ENCODE peak calls at places on chromosomes 12 and 14, in five cellular contexts. P is endothelial cell, E is IMR-90, F is epithelial cell of proximal tubule, V is astrocyte. B is an unnamed sample.

GRCh38 chr12:49868952-49869815 is 26.3 kb upstream of the BCDIN3D start:
- DNase-seq in P (no peak), E (peak; percentile 97), F (no peak), V (peak; percentile 97), B (no peak)

GRCh38 chr12:107415066-107415465 is 270.5 kb upstream of the PWP1 start:
- DNase-seq in P (no peak), E (peak; percentile 77), F (no peak), V (peak; percentile 87), B (no peak)

GRCh38 chr14:96888593-96888992 is 91.4 kb downstream of the VRK1 start:
- DNase-seq in P (no peak), E (no peak), F (no peak), V (peak; percentile 10), B (no peak)

GRCh38 chr14:23548351-23549318 is 2.9 kb downstream of the ZFHX2 start:
- DNase-seq in P (no peak), E (peak; percentile 83), F (no peak), V (peak; percentile 56), B (no peak)

GRCh38 chr14:55152052-55152753 is 23.2 kb downstream of the LGALS3 start:
- DNase-seq in P (no peak), E (peak; percentile 81), F (no peak), V (peak; percentile 19), B (no peak)

GRCh38 chr14:50085570-50086315 is 30.6 kb downstream of the VCPKMT start:
- DNase-seq in P (no peak), E (peak; percentile 77), F (no peak), V (peak; percentile 67), B (no peak)

GRCh38 chr12:60100150-60100549 is 504.3 kb downstream of the SLC16A7 start:
- DNase-seq in P (no peak), E (peak; percentile 48), F (no peak), V (no peak), B (no peak)

GRCh38 chr12:2641209-2641608 is 153.6 kb upstream of the FKBP4 start:
- DNase-seq in P (peak; percentile 54), E (peak; percentile 30), F (no peak), V (peak; percentile 2), B (peak; percentile 44)

GRCh38 chr12:29625359-29625953 is 128.0 kb upstream of the OVCH1 start:
- DNase-seq in P (no peak), E (peak; percentile 13), F (no peak), V (peak; percentile 18), B (no peak)

GRCh38 chr12:107826276-107826675 is 51.8 kb downstream of the ASCL4 start:
- DNase-seq in P (no peak), E (no peak), F (no peak), V (no peak), B (no peak)

GRCh38 chr14:68824517-68825347 is 31.9 kb upstream of the ZFP36L1 start:
- DNase-seq in P (peak; percentile 84), E (peak; percentile 62), F (no peak), V (no peak), B (peak; percentile 90)

GRCh38 chr14:103393687-103394626 is 8.7 kb downstream of the MARK3 start:
- DNase-seq in P (no peak), E (peak; percentile 53), F (no peak), V (peak; percentile 42), B (no peak)

GRCh38 chr12:55694188-55694515 is 13.6 kb downstream of the ITGA7 start:
- DNase-seq in P (no peak), E (no peak), F (no peak), V (no peak), B (no peak)

GRCh38 chr12:52121848-52122838 is 42.6 kb downstream of the SMIM41 start:
- DNase-seq in P (peak; percentile 75), E (peak; percentile 58), F (no peak), V (no peak), B (peak; percentile 65)

GRCh38 chr12:115341442-115341841 is 657.5 kb upstream of the TBX3 start:
- DNase-seq in P (no peak), E (peak; percentile 100), F (peak; percentile 99), V (peak; percentile 97), B (no peak)

GRCh38 chr14:65002586-65003210 is 16.0 kb downstream of the FNTB start:
- DNase-seq in P (no peak), E (peak; percentile 48), F (no peak), V (peak; percentile 72), B (no peak)

GRCh38 chr12:67803450-67804034 is 155.0 kb downstream of the DYRK2 start:
- DNase-seq in P (no peak), E (no peak), F (no peak), V (no peak), B (no peak)

GRCh38 chr14:24425704-24426103 is 3.8 kb downstream of the CBLN3 start:
- DNase-seq in P (no peak), E (peak; percentile 83), F (no peak), V (peak; percentile 66), B (no peak)

GRCh38 chr14:33686218-33686617 is 264.7 kb downstream of the EGLN3 start:
- DNase-seq in P (no peak), E (peak; percentile 7), F (peak; percentile 51), V (peak; percentile 89), B (no peak)

GRCh38 chr12:101173197-101173749 is 36.8 kb downstream of the SLC5A8 start:
- DNase-seq in P (no peak), E (no peak), F (no peak), V (no peak), B (no peak)

GRCh38 chr14:33737446-33737845 is 213.4 kb downstream of the EGLN3 start:
- DNase-seq in P (no peak), E (no peak), F (peak; percentile 52), V (peak; percentile 93), B (no peak)

GRCh38 chr12:31363416-31363809 is 37.5 kb upstream of the SINHCAF start:
- DNase-seq in P (no peak), E (no peak), F (no peak), V (no peak), B (no peak)

GRCh38 chr12:31361730-31362114 is 35.8 kb upstream of the SINHCAF start:
- DNase-seq in P (no peak), E (no peak), F (no peak), V (no peak), B (no peak)

GRCh38 chr12:31362759-31363415 is 36.9 kb upstream of the SINHCAF start:
- DNase-seq in P (no peak), E (no peak), F (no peak), V (no peak), B (peak; percentile 40)

GRCh38 chr12:31363826-31364225 is 37.9 kb upstream of the SINHCAF start:
- DNase-seq in P (no peak), E (no peak), F (no peak), V (no peak), B (no peak)

DNA sequence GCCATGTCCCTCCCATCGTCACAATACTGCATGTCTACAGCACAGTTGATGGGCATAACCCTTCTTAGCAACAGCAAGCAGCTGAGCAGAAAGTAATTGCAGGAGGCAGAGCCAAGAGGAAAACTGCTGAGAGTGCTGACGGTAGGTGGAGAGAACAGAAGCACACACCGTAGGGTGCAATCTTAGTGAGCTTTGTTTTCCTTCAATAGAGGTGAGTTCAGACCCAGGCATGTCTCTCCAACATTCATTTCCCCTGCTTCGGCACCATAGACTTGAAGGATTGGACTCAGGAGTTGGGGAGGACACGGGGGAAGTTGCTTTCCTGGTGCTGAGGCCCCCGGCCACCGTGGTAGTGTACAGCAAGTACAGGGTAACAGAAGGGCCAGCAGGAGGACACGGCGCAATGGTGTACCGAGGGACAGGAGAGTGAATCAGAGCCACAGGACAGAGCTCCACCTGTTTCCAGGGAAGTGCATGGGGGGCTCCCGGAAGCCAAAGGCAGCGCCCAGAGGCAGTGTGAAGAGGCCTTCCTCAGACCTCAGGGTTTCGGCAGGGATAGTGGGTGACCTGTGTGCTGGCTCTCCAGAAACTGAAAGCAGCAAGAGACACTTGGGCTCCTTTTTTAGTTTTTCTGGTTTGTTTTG is 36.3 kb upstream of the SINHCAF start:
- DNase-seq in P (no peak), E (no peak), F (no peak), V (no peak), B (peak; percentile 30)
- TF ChIP-seq CTCF in P (no peak), E (no peak), F (no peak), V (no peak), B (no peak)

DNA sequence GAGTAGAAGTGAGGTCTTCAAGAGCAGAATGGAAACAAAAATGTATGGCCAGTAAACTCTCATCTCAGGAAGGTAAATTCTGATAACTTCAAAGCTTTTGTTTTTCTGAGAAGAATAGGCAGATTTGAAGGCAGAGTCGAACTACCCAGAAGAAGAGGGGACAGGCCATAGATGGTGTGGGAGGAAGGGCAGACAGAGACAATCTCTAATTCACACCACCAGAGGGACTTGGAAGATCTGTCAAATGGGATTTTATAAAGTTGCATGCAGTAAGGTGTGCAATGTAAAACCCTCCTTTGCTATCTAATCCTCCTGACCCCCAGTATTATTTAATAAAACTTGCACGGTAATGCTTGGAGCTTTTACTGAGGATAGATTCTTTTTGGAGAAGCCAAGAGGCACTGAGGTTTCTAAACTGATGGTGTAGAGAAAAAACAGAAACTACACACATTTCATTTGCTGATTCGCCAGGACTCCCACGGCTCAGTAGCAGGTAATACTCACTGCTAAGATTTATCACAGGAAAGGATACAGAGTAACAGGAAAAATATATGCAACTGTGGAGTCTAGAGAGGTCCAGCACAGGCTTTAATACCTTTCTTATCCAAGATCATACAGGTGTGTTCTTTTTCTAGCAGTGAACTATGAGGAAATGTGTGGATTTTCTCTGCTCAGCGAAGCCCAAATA is 18.3 kb downstream of the SLC38A2 start:
- DNase-seq in P (no peak), E (no peak), F (no peak), V (no peak), B (no peak)
- TF ChIP-seq CTCF in P (no peak), E (peak; percentile 5), F (peak; percentile 27), V (no peak), B (no peak)

GRCh38 chr12:21699851-21700250 is 42.2 kb upstream of the LDHB start:
- DNase-seq in P (no peak), E (no peak), F (no peak), V (no peak), B (no peak)

GRCh38 chr12:21696603-21697002 is 39.0 kb upstream of the LDHB start:
- DNase-seq in P (no peak), E (no peak), F (no peak), V (no peak), B (no peak)

GRCh38 chr12:21695896-21696295 is 38.3 kb upstream of the LDHB start:
- DNase-seq in P (no peak), E (no peak), F (no peak), V (no peak), B (no peak)

GRCh38 chr12:21694660-21695059 is 37.0 kb upstream of the LDHB start:
- DNase-seq in P (no peak), E (no peak), F (no peak), V (no peak), B (no peak)

GRCh38 chr12:21697829-21698630 is 40.4 kb upstream of the LDHB start:
- DNase-seq in P (no peak), E (peak; percentile 48), F (no peak), V (peak; percentile 6), B (no peak)
- TF ChIP-seq CTCF in P (peak; percentile 89), E (peak; percentile 81), F (peak; percentile 53), V (peak; percentile 58), B (peak; percentile 49)

DNA sequence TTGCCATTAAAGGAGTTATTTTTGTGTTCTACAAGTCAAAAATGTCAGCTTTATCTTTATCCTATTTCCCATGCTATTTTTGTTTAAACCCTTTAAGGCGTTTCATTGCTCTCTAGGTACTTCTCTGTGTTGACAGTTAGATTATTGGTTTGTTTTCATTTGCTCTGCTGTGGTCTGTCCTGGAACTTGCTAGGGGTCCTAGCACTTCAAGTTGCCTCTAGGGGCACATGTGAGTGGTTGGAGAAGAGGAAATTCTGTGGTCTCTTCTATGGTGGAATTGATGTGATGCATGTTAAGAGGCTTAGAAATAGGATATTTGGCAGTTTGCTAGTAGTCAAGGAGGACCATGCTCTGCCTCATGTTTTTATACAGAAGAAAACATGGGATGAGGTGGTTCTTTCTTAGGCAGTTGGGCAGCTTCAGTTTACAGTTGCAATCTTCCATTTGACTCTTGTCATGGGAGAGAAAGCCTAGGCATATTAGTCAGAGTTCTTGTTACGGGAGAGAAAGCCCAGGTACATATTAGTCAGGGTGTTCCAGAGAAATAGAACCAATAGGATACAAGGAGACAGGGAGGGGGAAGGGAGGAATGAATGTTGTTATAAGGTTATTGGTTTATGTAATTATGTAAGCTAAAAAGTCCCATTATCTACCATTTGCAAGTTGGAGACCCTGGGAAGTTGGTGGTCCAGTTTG is 14.4 kb downstream of the TTLL5 start:
- DNase-seq in P (no peak), E (no peak), F (no peak), V (no peak), B (no peak)
- TF ChIP-seq CTCF in P (no peak), E (no peak), F (peak; percentile 25), V (peak; percentile 22), B (no peak)

B was measured in Calu3.